ENCODE peak calls at places on chromosomes 6 and 20, in seven cellular contexts. W is HCT116, C is HepG2, V is GM12878, A is endothelial cell of umbilical vein, T is A549, Y is H1. Z is an unnamed sample.

GRCh38 chr20:3173582-3174441 is 463 bp upstream of the LZTS3 start:
- DNase-seq in T (peak), W (peak), A (peak), C (peak), V (no peak), Y (peak), Z (peak)

GRCh38 chr6:168039301-168039700 is 39.7 kb downstream of the FRMD1 start:
- DNase-seq in W (no peak), T (no peak), Y (no peak), C (no peak), A (no peak), V (no peak), Z (no peak)

GRCh38 chr20:61821698-61822097 is 244.0 kb downstream of the TAF4 start:
- DNase-seq in Y (no peak), C (no peak), V (no peak), A (no peak), W (no peak), T (no peak), Z (no peak)

GRCh38 chr20:53652859-53653520 is 59.4 kb upstream of the ZNF217 start:
- DNase-seq in Y (no peak), A (no peak), W (no peak), C (no peak), V (no peak), T (no peak), Z (peak)

GRCh38 chr6:26520088-26520839 is 17.9 kb upstream of the HMGN4 start:
- DNase-seq in V (no peak), C (peak), T (no peak), A (peak), W (no peak), Y (no peak), Z (no peak)

GRCh38 chr6:55882731-55883595 is 7.6 kb upstream of the BMP5 start:
- DNase-seq in T (peak), V (no peak), A (peak), C (no peak), Y (no peak), W (no peak), Z (no peak)

GRCh38 chr6:144064831-144065668 is 30.3 kb downstream of the SF3B5 start:
- DNase-seq in Y (no peak), T (no peak), W (no peak), A (peak), C (no peak), V (peak), Z (no peak)

GRCh38 chr20:62805365-62805710 is 703 bp downstream of the OGFR start:
- DNase-seq in W (no peak), C (no peak), V (no peak), Y (peak), T (no peak), A (no peak), Z (peak)

GRCh38 chr6:131199568-131200272 is 64.5 kb downstream of the AKAP7 start:
- DNase-seq in T (peak), W (peak), A (peak), V (peak), C (peak), Y (no peak), Z (peak)

GRCh38 chr20:16654858-16655257 is 75.0 kb upstream of the SNRPB2 start:
- DNase-seq in C (no peak), Y (no peak), V (no peak), A (no peak), W (no peak), T (no peak), Z (no peak)

GRCh38 chr6:41058783-41059181 is 5.8 kb downstream of the APOBEC2 start:
- DNase-seq in Y (no peak), C (no peak), T (no peak), V (no peak), W (no peak), A (no peak), Z (no peak)

GRCh38 chr20:23118144-23118543 is 32.0 kb upstream of the CD93 start:
- DNase-seq in V (no peak), T (no peak), W (no peak), A (no peak), Y (no peak), C (no peak), Z (no peak)

GRCh38 chr20:14418441-14418840 is 81.0 kb upstream of the FLRT3 start:
- DNase-seq in Y (no peak), V (no peak), T (no peak), A (no peak), W (no peak), C (no peak), Z (no peak)

DNA sequence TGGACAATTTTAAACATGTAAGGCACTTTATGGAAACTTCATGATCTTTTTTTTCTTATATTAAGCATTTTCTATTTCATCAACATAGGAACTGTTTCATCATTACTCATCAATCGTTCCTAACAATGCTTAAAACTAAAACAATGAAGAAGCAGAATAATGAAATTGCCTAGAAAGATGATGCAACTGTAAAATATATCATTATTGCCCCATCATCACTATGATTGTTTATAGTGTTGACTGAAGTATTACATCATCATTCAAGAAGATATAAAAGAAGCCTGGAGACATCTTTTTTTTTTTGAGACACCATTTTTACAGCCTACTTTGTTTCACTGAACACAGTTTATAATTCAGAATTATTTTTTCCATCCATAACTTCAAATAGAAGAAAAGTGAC is 147.2 kb downstream of the TRDN start:
- DNase-seq in V (no peak), W (no peak), A (no peak), Y (no peak), C (no peak), T (no peak), Z (no peak)
- TF ChIP-seq MAX in V (no peak), W (no peak), A (no peak), Y (no peak), C (no peak), T (no peak), Z (no peak)

GRCh38 chr6:156280131-156280530 is 497.0 kb upstream of the ARID1B start:
- DNase-seq in A (no peak), V (no peak), Y (no peak), W (no peak), T (no peak), C (no peak), Z (no peak)

GRCh38 chr6:156282087-156282486 is 495.1 kb upstream of the ARID1B start:
- DNase-seq in W (no peak), A (no peak), C (no peak), T (no peak), Y (no peak), V (no peak), Z (no peak)

GRCh38 chr6:156279306-156279969 is 497.7 kb upstream of the ARID1B start:
- DNase-seq in W (no peak), A (peak), Y (no peak), C (no peak), T (no peak), V (peak), Z (no peak)

GRCh38 chr6:156283091-156283490 is 494.1 kb upstream of the ARID1B start:
- DNase-seq in V (no peak), A (no peak), C (no peak), W (no peak), Y (no peak), T (no peak), Z (no peak)
- TF ChIP-seq CTCF in V (no peak), A (no peak), C (no peak), W (no peak), Y (no peak), T (no peak), Z (no peak)

GRCh38 chr6:12012231-12012565 is at the start of gene HIVEP1:
- DNase-seq in V (no peak), C (no peak), A (no peak), W (no peak), T (no peak), Y (no peak), Z (peak)

GRCh38 chr6:12014027-12014872 is 2.1 kb downstream of the HIVEP1 start:
- DNase-seq in Y (no peak), V (no peak), C (no peak), A (peak), W (no peak), T (peak), Z (no peak)

GRCh38 chr6:12013368-12013617 is 1.2 kb downstream of the HIVEP1 start:
- DNase-seq in V (no peak), A (no peak), Y (no peak), W (no peak), C (no peak), T (no peak), Z (no peak)

GRCh38 chr6:12011276-12012112 is 618 bp upstream of the HIVEP1 start:
- DNase-seq in Y (peak), T (peak), W (peak), A (peak), V (peak), C (peak), Z (peak)

DNA sequence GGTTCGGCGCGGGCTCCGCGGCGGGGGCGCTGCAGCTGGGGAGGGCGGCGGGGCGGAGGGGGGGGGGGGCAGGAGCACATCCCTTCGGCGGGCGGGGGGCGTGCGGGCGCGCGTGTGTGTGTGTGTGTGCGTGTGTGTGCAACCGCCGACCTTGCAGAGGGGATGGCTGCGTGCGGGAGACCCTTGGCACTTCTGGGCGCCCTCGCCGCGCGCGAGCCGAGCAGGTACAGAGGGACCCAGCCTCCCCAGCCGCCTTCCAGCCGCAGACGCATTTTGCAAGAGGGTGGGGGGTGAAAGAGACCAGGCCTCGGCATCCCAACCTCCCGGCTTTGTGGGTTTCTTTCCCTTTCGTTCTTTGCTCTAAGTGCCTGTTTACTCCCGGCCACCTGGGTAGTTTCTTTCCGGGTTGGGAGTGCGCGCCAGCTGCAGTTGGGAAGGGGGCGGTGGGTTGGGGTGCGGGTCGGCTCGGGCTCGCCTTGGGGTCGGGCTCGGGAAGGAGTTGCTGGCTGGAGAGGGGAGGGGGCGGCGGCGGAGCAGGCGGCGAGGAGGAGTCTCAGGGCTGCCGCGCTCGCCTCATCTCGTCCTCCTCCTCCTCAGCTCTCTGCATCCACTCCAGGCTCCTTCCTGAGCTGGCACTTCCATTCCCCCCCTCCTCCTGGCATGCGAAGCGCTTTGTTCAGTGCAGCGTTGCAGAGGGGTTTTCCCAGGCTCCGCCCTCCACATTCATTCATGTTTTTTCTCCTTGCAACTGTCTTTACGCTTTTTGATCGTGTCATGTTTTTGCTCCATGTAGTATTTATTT is 655 bp downstream of the HIVEP1 start:
- DNase-seq in T (peak), W (no peak), V (peak), A (peak), C (peak), Y (peak), Z (peak)
- TF ChIP-seq POLR2A in T (no peak), W (no peak), V (peak), A (peak), C (no peak), Y (peak), Z (no peak)

DNA sequence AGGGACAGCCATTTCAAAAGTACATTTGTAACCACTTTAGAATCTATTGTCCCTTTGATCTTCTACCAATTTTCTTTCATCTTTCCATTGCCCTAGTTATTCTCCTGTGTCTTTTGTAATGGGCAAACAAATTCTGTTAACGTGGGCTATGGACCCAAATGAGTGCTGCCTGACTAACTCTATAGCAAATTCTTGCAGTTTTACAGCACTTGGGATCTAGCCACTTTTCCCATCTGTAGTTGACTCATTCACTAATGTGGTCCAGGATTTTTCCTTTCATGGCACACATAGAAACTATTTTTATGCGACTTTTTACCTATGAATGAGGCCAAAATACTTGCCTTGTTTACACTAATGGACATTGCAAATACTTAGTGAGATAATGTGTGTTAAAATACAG is 52.0 kb downstream of the GRIK2 start:
- DNase-seq in Y (no peak), V (no peak), C (peak), A (no peak), T (no peak), W (no peak), Z (no peak)
- TF ChIP-seq MAX in Y (no peak), V (no peak), C (no peak), A (no peak), T (no peak), W (no peak), Z (no peak)

GRCh38 chr6:136217002-136217401 is 33.1 kb downstream of the MTFR2 start:
- DNase-seq in Y (no peak), T (no peak), V (no peak), C (no peak), A (no peak), W (no peak), Z (no peak)
- TF ChIP-seq CTCF in Y (no peak), T (no peak), V (no peak), C (no peak), A (no peak), W (no peak), Z (no peak)

GRCh38 chr20:37295595-37295994 is 6.1 kb downstream of the MANBAL start:
- DNase-seq in W (no peak), V (no peak), Y (no peak), T (peak), C (no peak), A (no peak), Z (no peak)
- TF ChIP-seq POLR2A in W (no peak), V (no peak), Y (no peak), T (no peak), C (no peak), A (no peak), Z (no peak)

DNA sequence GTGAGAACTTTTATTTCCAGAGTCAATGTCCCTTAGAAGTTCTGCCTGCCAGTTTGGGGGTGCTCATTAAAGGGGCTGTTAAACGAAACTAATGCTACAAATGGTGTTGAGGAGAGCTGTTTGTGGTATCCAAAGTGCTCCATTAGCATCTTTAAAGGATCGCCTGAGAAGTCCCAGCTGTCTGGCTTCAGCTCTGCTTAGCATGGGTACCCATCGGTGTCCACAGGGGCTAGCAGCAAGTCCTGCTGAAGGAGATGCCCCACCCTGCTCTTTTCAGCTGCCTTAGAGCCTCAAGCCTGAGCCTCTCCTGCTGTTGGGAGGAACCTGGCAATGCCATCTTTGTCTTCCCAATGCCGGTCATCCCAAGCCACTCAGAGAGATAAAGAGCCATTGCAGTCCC is 111.1 kb downstream of the FOXO3 start:
- DNase-seq in V (no peak), C (no peak), W (no peak), Y (no peak), T (no peak), A (no peak), Z (no peak)
- TF ChIP-seq MAX in V (no peak), C (no peak), W (no peak), Y (no peak), T (no peak), A (no peak), Z (no peak)

GRCh38 chr20:41869261-41869660 is 251.1 kb upstream of the CHD6 start:
- DNase-seq in W (no peak), C (no peak), T (no peak), V (no peak), A (no peak), Y (no peak), Z (no peak)

GRCh38 chr20:41862476-41862875 is 244.3 kb upstream of the CHD6 start:
- DNase-seq in A (no peak), T (no peak), W (no peak), V (no peak), C (no peak), Y (no peak), Z (no peak)

GRCh38 chr20:41862023-41862422 is 243.8 kb upstream of the CHD6 start:
- DNase-seq in C (no peak), A (no peak), Y (peak), T (no peak), V (no peak), W (no peak), Z (peak)

GRCh38 chr20:41871063-41871462 is 252.9 kb upstream of the CHD6 start:
- DNase-seq in A (no peak), V (no peak), Y (no peak), T (no peak), C (no peak), W (no peak), Z (no peak)

DNA sequence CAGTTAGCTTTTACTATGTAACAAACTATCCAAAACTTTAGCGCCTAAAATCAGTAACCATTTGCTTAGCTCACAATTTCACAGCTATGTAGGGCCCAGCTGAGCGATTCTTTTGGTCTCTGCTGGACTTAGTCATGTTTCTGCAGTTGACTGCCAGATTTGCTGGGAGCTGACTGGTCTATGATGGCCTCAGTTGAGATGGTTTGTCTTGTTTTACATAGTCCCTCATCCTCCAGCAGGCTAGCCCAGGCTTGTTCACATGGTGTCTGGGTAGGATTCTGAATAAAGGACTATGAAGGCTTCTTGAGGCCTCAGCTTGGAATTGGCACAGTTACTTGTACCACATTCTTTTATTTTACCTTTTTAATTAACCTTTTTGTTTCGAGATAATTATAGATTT is 247.8 kb upstream of the CHD6 start:
- DNase-seq in Y (no peak), C (no peak), A (no peak), T (no peak), V (no peak), W (no peak), Z (no peak)
- TF ChIP-seq CTCF in Y (no peak), C (no peak), A (no peak), T (no peak), V (no peak), W (no peak), Z (no peak)

GRCh38 chr20:19928379-19929360 is 88.5 kb upstream of the NAA20 start:
- DNase-seq in V (no peak), C (no peak), A (no peak), T (no peak), W (no peak), Y (no peak), Z (peak)
- TF ChIP-seq POLR2A in V (no peak), C (no peak), A (no peak), T (no peak), W (no peak), Y (no peak), Z (no peak)

Z was measured in NB4.